ENCODE peak calls at places on chromosomes 13 and 19, in nine cellular contexts. T is pancreas; B is CD8-positive, alpha-beta T cell; F is astrocyte; P is hepatocyte; V is BJ; A is epithelial cell of esophagus; C is kidney; K is osteocyte. L is an unnamed sample.

GRCh38 chr19:11227201-11227886 is 12.1 kb upstream of the ANGPTL8 start:
- DNase-seq in T (no peak), B (no peak), F (no peak), P (no peak), V (no peak), A (peak), C (no peak), K (no peak), L (no peak)

GRCh38 chr19:7349231-7349591 is 474 bp downstream of the ARHGEF18 start:
- DNase-seq in T (no peak), B (no peak), F (no peak), P (no peak), V (no peak), A (no peak), C (no peak), K (no peak), L (no peak)

GRCh38 chr13:40164137-40164536 is 502.3 kb downstream of the FOXO1 start:
- DNase-seq in T (no peak), B (no peak), F (no peak), P (peak), V (no peak), A (peak), C (no peak), K (no peak), L (no peak)

GRCh38 chr13:90839061-90839460 is 508.4 kb upstream of the MIR17HG start:
- DNase-seq in T (no peak), B (no peak), F (no peak), P (peak), V (no peak), A (peak), C (no peak), K (no peak), L (no peak)

GRCh38 chr19:11196406-11197287 is 698 bp downstream of the KANK2 start:
- DNase-seq in T (peak), B (no peak), F (no peak), P (peak), V (no peak), A (peak), C (peak), K (no peak), L (no peak)

GRCh38 chr13:108963846-108964600 is 334.6 kb downstream of the MYO16 start:
- DNase-seq in T (no peak), B (no peak), F (peak), P (no peak), V (no peak), A (peak), C (no peak), K (no peak), L (no peak)

GRCh38 chr19:1250374-1251232 is 2.2 kb downstream of the MIDN start:
- DNase-seq in T (peak), B (no peak), F (no peak), P (peak), V (no peak), A (no peak), C (peak), K (no peak), L (peak)

GRCh38 chr13:32125221-32125621 is 93.6 kb downstream of the FRY start:
- DNase-seq in T (no peak), B (no peak), F (no peak), P (no peak), V (peak), A (no peak), C (no peak), K (no peak), L (no peak)

GRCh38 chr13:21557995-21558394 is 46.0 kb downstream of the MICU2 start:
- DNase-seq in T (no peak), B (no peak), F (no peak), P (no peak), V (no peak), A (peak), C (no peak), K (no peak), L (no peak)

GRCh38 chr13:94198666-94199065 is 280.8 kb downstream of the DCT start:
- DNase-seq in T (no peak), B (no peak), F (peak), P (no peak), V (no peak), A (no peak), C (no peak), K (no peak), L (no peak)

GRCh38 chr19:38376576-38376975 is 2.2 kb downstream of the PSMD8 start:
- DNase-seq in T (no peak), B (no peak), F (no peak), P (no peak), V (no peak), A (no peak), C (peak), K (no peak), L (no peak)

GRCh38 chr19:11479470-11480080 is 1.3 kb downstream of the ELAVL3 start:
- DNase-seq in T (peak), B (no peak), F (no peak), P (peak), V (no peak), A (peak), C (no peak), K (no peak), L (no peak)

GRCh38 chr19:16338470-16339360 is 14.1 kb downstream of the KLF2 start:
- DNase-seq in T (no peak), B (no peak), F (peak), P (no peak), V (peak), A (peak), C (peak), K (no peak), L (no peak)

GRCh38 chr19:50230379-50231351 is 27.2 kb downstream of the MYH14 start:
- DNase-seq in T (no peak), B (no peak), F (no peak), P (no peak), V (no peak), A (no peak), C (no peak), K (no peak), L (no peak)

GRCh38 chr13:33932765-33933406 is 114.9 kb downstream of the RFC3 start:
- DNase-seq in T (no peak), B (no peak), F (peak), P (no peak), V (no peak), A (no peak), C (no peak), K (no peak), L (no peak)

GRCh38 chr19:8609210-8610040 is 1.1 kb downstream of the ADAMTS10 start:
- DNase-seq in T (peak), B (no peak), F (peak), P (peak), V (no peak), A (no peak), C (peak), K (peak), L (no peak)

GRCh38 chr13:97539651-97540230 is 105.8 kb downstream of the RAP2A start:
- DNase-seq in T (no peak), B (no peak), F (peak), P (no peak), V (no peak), A (peak), C (no peak), K (no peak), L (no peak)

GRCh38 chr19:6216996-6217751 is 62.6 kb downstream of the MLLT1 start:
- DNase-seq in T (no peak), B (no peak), F (peak), P (peak), V (no peak), A (no peak), C (peak), K (no peak), L (no peak)

GRCh38 chr19:30165228-30165813 is 206.9 kb upstream of the ZNF536 start:
- DNase-seq in T (no peak), B (no peak), F (no peak), P (no peak), V (no peak), A (no peak), C (no peak), K (no peak), L (no peak)

GRCh38 chr19:55443045-55443823 is at the start of gene SHISA7:
- DNase-seq in T (no peak), B (no peak), F (no peak), P (no peak), V (no peak), A (no peak), C (no peak), K (no peak), L (no peak)

GRCh38 chr13:30456290-30456689 is 9.4 kb downstream of the HMGB1 start:
- DNase-seq in T (no peak), B (no peak), F (no peak), P (no peak), V (no peak), A (no peak), C (no peak), K (no peak), L (no peak)
- TF ChIP-seq CTCF in T (no peak), B (no peak), F (no peak), P (no peak), V (no peak), A (no peak), C (no peak), K (no peak), L (no peak)

DNA sequence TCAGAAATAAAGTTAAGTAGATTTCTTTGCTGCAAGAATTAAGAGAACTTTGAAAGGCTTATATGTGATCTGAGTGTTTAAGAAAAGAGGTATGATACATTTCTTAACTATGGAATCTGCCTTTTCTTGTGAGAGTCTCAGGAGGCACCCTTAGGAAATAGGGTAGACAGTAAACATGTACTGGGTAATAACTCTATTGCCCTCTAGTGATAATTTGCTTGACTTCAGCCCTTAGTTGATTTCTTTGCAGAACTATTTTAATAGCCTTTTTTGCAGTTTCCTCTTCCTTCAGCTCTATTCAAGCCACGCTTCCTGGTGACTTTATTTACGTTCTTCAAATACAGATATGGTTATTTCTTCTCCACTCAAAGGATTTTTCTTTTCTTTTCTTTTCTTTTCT is 37.0 kb upstream of the CCNA1 start:
- DNase-seq in T (no peak), B (no peak), F (peak), P (peak), V (peak), A (peak), C (no peak), K (no peak), L (no peak)
- TF ChIP-seq CTCF in T (no peak), B (no peak), F (peak), P (peak), V (peak), A (peak), C (peak), K (peak), L (no peak)

GRCh38 chr19:57302727-57303401 is 17.4 kb upstream of the ZNF543 start:
- DNase-seq in T (no peak), B (no peak), F (peak), P (no peak), V (no peak), A (no peak), C (no peak), K (no peak), L (no peak)

GRCh38 chr19:57305056-57305455 is 15.2 kb upstream of the ZNF543 start:
- DNase-seq in T (no peak), B (no peak), F (peak), P (no peak), V (no peak), A (peak), C (no peak), K (no peak), L (no peak)

GRCh38 chr19:57302020-57302465 is 18.2 kb upstream of the ZNF543 start:
- DNase-seq in T (no peak), B (no peak), F (peak), P (peak), V (peak), A (peak), C (no peak), K (peak), L (no peak)
- TF ChIP-seq CTCF in T (no peak), B (no peak), F (no peak), P (no peak), V (peak), A (peak), C (no peak), K (no peak), L (no peak)

GRCh38 chr19:48954595-48955307 is at the start of gene BAX:
- DNase-seq in T (peak), B (peak), F (peak), P (peak), V (peak), A (peak), C (peak), K (peak), L (peak)
- TF ChIP-seq CTCF in T (no peak), B (no peak), F (no peak), P (no peak), V (no peak), A (no peak), C (no peak), K (no peak), L (no peak)

DNA sequence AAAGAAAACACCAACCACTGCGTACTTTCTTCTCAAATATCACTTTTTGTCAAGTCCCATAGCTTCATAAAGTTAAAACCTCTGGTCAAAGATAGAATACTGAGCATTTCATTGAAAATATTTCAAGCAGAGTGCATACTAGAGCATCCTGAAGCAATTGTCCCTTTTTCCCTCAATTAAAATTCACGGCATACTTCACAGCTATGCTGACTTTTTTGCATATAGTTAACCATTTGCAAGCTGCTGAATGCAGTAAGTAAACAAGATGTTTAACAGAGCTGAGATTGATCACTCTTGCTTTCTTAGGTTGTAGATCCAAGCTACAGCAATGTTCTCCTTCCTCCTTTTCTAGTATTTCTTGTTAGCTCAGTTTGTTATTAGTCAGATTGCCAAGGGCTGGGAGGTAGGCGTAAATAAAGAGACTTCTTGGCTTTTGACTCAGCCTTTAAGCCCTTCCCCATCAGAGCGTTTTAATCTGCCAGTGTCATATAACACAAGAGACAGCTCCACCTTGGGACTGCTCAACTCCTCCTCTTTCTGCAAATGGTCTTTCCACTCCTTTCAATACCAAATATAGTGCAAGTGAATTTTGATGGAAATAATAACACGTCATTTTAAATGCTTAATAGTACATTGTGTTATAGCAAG is at the start of gene SLITRK6:
- DNase-seq in T (no peak), B (no peak), F (peak), P (peak), V (peak), A (peak), C (no peak), K (no peak), L (no peak)
- TF ChIP-seq CTCF in T (no peak), B (no peak), F (no peak), P (peak), V (peak), A (peak), C (no peak), K (peak), L (no peak)

DNA sequence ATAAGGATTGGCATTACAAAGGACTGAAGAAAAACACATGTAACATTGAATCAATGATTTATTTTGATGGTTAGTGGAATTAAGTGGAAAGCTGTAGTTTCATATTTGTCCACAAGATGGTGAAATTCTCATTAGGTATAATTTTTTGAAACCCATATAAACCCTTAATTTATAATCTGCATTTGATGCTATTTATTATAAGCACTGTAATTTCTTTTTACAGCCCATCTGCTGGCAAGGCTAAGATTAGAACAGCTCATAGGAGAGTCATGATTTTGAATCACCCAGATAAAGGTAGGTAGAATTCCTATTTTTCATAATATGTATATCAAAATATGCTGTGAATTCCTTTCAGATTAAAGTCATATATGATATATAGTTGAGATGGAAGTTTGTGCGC is 62.2 kb downstream of the DNAJC15 start:
- DNase-seq in T (no peak), B (no peak), F (peak), P (peak), V (no peak), A (peak), C (no peak), K (no peak), L (no peak)
- TF ChIP-seq CTCF in T (peak), B (peak), F (peak), P (peak), V (peak), A (peak), C (peak), K (peak), L (peak)

DNA sequence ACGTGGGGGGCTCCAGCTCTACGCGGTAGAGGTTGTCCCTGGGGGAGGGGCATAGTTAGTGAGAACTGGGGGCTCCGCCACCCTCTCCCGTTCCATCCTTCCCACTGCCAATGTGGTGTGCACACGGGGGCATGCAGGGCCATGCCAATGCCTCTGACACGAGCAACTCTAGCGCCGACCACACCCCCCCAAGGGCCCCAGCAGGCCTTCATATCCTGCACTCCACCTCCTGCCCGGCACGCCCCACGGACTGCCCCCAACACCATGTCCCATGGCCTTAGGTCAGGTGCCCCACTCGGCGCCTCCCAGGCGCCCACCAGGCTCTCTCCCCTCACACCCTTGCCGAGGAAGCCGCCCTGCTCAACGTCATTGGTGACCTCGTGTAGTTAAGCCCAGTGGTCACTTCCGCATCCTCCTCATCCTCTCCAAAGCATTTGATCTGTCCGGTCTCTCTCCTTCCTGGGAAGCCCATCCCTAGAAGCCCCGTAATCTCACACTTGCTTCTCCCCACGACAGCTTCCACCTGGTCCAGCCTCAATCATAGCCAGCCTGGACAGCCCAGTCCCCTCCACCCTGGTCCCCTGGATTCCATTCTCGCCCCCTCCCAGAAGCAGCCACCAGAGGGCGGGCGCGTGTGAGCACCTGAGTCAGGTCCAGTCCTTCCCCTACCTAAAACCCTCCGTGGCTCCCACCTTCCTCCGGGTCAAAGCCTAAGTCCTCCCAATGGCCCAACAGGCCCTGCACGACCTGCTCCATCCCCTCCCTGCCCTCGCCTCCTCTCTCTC is 2.1 kb downstream of the SEMA6B start:
- DNase-seq in T (no peak), B (no peak), F (no peak), P (peak), V (no peak), A (no peak), C (no peak), K (no peak), L (no peak)
- TF ChIP-seq CTCF in T (no peak), B (no peak), F (no peak), P (no peak), V (peak), A (peak), C (no peak), K (no peak), L (no peak)

GRCh38 chr19:17762505-17763229 is 11.4 kb downstream of the FCHO1 start:
- DNase-seq in T (no peak), B (no peak), F (peak), P (no peak), V (no peak), A (peak), C (no peak), K (no peak), L (peak)

GRCh38 chr19:17764348-17764747 is 13.1 kb downstream of the FCHO1 start:
- DNase-seq in T (no peak), B (no peak), F (no peak), P (no peak), V (no peak), A (no peak), C (no peak), K (no peak), L (no peak)

GRCh38 chr19:17765069-17765618 is 13.9 kb downstream of the FCHO1 start:
- DNase-seq in T (no peak), B (no peak), F (no peak), P (no peak), V (no peak), A (peak), C (peak), K (no peak), L (peak)

GRCh38 chr19:17767559-17767958 is 16.3 kb downstream of the FCHO1 start:
- DNase-seq in T (no peak), B (no peak), F (no peak), P (no peak), V (no peak), A (no peak), C (no peak), K (no peak), L (no peak)

DNA sequence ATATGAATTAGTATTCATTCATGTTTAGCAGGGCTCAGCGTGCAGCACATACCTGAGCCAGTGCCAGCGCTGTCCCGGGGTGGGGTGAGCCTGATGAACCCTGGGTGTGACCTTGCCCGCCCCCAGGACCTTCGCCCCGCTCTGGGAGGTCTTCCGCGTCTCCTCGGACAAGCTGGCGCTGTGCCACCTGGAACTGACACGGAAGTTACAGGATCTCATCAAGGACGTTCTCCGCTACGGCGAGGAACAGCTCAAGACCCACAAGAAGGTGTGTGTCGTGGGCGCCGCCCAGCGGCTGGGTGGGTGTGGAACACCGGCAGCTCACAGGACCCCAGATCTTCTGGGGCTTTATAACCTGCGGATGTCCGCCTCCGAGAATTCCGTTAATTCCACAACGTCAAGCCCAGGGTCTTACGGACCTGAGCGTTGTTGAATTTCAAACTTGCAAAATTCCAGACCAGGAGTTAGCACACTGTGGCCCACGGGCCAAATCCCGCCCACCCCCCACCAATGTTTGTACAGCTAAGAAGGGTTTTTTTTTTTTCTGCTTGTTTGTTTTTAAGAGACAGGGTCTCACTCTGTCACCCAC is 15.4 kb downstream of the FCHO1 start:
- DNase-seq in T (peak), B (no peak), F (peak), P (peak), V (no peak), A (peak), C (peak), K (peak), L (peak)
- TF ChIP-seq CTCF in T (peak), B (no peak), F (peak), P (peak), V (peak), A (peak), C (peak), K (peak), L (peak)

L was measured in Peyer's patch.